ENCODE peak calls at places on chromosomes 13 and 19, in five cellular contexts. One of them, this sample, is unnamed.

GRCh38 chr13:109667754-109668360 is 118.5 kb downstream of the IRS2 start:
- DNase-seq in MM.1S: no peak
- DNase-seq in HCT116: no peak
- DNase-seq in PC-3: no peak
- DNase-seq in SK-N-SH: peak
- DNase-seq in this sample: peak

GRCh38 chr13:69595181-69595580 is 512.4 kb upstream of the ATXN8OS start:
- DNase-seq in MM.1S: no peak
- DNase-seq in HCT116: no peak
- DNase-seq in PC-3: peak
- DNase-seq in SK-N-SH: no peak
- DNase-seq in this sample: no peak

GRCh38 chr13:101695870-101696516 is 243.5 kb downstream of the ITGBL1 start:
- DNase-seq in MM.1S: no peak
- DNase-seq in HCT116: no peak
- DNase-seq in PC-3: no peak
- DNase-seq in SK-N-SH: no peak
- DNase-seq in this sample: no peak

GRCh38 chr19:37979547-37980082 is 72.6 kb downstream of the SIPA1L3 start:
- DNase-seq in MM.1S: no peak
- DNase-seq in HCT116: no peak
- DNase-seq in PC-3: no peak
- DNase-seq in SK-N-SH: peak
- DNase-seq in this sample: no peak

GRCh38 chr13:107124129-107124718 is 556.3 kb upstream of the ARGLU1 start:
- DNase-seq in MM.1S: peak
- DNase-seq in HCT116: no peak
- DNase-seq in PC-3: peak
- DNase-seq in SK-N-SH: peak
- DNase-seq in this sample: peak

GRCh38 chr13:102903659-102904407 is 58.0 kb downstream of the ERCC5 start:
- DNase-seq in MM.1S: no peak
- DNase-seq in HCT116: no peak
- DNase-seq in PC-3: peak
- DNase-seq in SK-N-SH: peak
- DNase-seq in this sample: peak

GRCh38 chr19:38735257-38735686 is 9.0 kb downstream of the CAPN12 start:
- DNase-seq in MM.1S: no peak
- DNase-seq in HCT116: no peak
- DNase-seq in PC-3: peak
- DNase-seq in SK-N-SH: peak
- DNase-seq in this sample: peak

GRCh38 chr19:38303517-38304351 is at the start of gene C19orf33:
- DNase-seq in MM.1S: no peak
- DNase-seq in HCT116: peak
- DNase-seq in PC-3: peak
- DNase-seq in SK-N-SH: no peak
- DNase-seq in this sample: no peak

GRCh38 chr13:90615767-90616166 is 731.7 kb upstream of the MIR17HG start:
- DNase-seq in MM.1S: no peak
- DNase-seq in HCT116: no peak
- DNase-seq in PC-3: no peak
- DNase-seq in SK-N-SH: no peak
- DNase-seq in this sample: no peak

GRCh38 chr13:110206170-110206569 is 100.8 kb downstream of the COL4A1 start:
- DNase-seq in MM.1S: no peak
- DNase-seq in HCT116: no peak
- DNase-seq in PC-3: no peak
- DNase-seq in SK-N-SH: no peak
- DNase-seq in this sample: no peak

GRCh38 chr19:34961775-34962174 is 2.3 kb downstream of the ZNF792 start:
- DNase-seq in MM.1S: no peak
- DNase-seq in HCT116: no peak
- DNase-seq in PC-3: no peak
- DNase-seq in SK-N-SH: no peak
- DNase-seq in this sample: no peak

GRCh38 chr19:35090160-35090794 is 25.3 kb upstream of the FXYD3 start:
- DNase-seq in MM.1S: peak
- DNase-seq in HCT116: peak
- DNase-seq in PC-3: peak
- DNase-seq in SK-N-SH: peak
- DNase-seq in this sample: peak

GRCh38 chr19:40412866-40413265 is 312 bp downstream of the PRX start:
- DNase-seq in MM.1S: no peak
- DNase-seq in HCT116: no peak
- DNase-seq in PC-3: no peak
- DNase-seq in SK-N-SH: no peak
- DNase-seq in this sample: no peak
- H3K9ac ChIP-seq in MM.1S: no peak
- H3K9ac ChIP-seq in HCT116: no peak
- H3K9ac ChIP-seq in PC-3: no peak
- H3K9ac ChIP-seq in SK-N-SH: no peak
- H3K9ac ChIP-seq in this sample: no peak

GRCh38 chr19:23512151-23512925 is 117.1 kb upstream of the ZNF91 start:
- DNase-seq in MM.1S: no peak
- DNase-seq in HCT116: no peak
- DNase-seq in PC-3: no peak
- DNase-seq in SK-N-SH: no peak
- DNase-seq in this sample: no peak
- H3K4me3 ChIP-seq in MM.1S: no peak
- H3K4me3 ChIP-seq in HCT116: no peak
- H3K4me3 ChIP-seq in PC-3: no peak
- H3K4me3 ChIP-seq in SK-N-SH: no peak
- H3K4me3 ChIP-seq in this sample: no peak

GRCh38 chr13:98234348-98234747 is 57.3 kb upstream of the RNF113B start:
- DNase-seq in MM.1S: no peak
- DNase-seq in HCT116: no peak
- DNase-seq in PC-3: no peak
- DNase-seq in SK-N-SH: no peak
- DNase-seq in this sample: no peak

GRCh38 chr13:98240974-98241373 is 63.9 kb upstream of the RNF113B start:
- DNase-seq in MM.1S: no peak
- DNase-seq in HCT116: no peak
- DNase-seq in PC-3: no peak
- DNase-seq in SK-N-SH: no peak
- DNase-seq in this sample: no peak

GRCh38 chr13:98242403-98242802 is 65.3 kb upstream of the RNF113B start:
- DNase-seq in MM.1S: no peak
- DNase-seq in HCT116: no peak
- DNase-seq in PC-3: no peak
- DNase-seq in SK-N-SH: no peak
- DNase-seq in this sample: no peak

GRCh38 chr13:98239156-98240076 is 62.3 kb upstream of the RNF113B start:
- DNase-seq in MM.1S: no peak
- DNase-seq in HCT116: no peak
- DNase-seq in PC-3: no peak
- DNase-seq in SK-N-SH: no peak
- DNase-seq in this sample: no peak

DNA sequence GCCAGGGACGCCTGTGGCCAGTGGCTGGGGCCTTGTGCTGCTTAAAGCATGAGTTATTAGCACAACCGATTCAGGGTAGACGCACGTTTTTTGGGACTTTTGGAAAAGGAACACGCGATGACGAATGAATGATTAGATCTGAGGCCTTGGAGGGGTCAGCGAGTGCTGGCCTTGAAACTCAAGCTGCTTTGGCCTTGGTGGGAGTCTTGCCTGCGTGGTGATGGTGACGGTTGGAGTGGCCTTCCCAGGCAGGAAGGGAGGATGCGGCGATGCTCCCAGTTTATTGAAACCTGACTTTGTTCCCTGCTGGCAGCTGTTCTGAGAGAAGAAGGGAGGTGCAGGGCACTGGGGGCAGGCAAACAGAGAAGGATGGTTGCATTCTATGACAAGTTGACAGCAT is 63.1 kb upstream of the RNF113B start:
- DNase-seq in MM.1S: no peak
- DNase-seq in HCT116: no peak
- DNase-seq in PC-3: no peak
- DNase-seq in SK-N-SH: no peak
- DNase-seq in this sample: no peak
- TF ChIP-seq EZH2phosphoT487 in MM.1S: no peak
- TF ChIP-seq EZH2phosphoT487 in HCT116: no peak
- TF ChIP-seq EZH2phosphoT487 in PC-3: no peak
- TF ChIP-seq EZH2phosphoT487 in SK-N-SH: no peak
- TF ChIP-seq EZH2phosphoT487 in this sample: no peak

DNA sequence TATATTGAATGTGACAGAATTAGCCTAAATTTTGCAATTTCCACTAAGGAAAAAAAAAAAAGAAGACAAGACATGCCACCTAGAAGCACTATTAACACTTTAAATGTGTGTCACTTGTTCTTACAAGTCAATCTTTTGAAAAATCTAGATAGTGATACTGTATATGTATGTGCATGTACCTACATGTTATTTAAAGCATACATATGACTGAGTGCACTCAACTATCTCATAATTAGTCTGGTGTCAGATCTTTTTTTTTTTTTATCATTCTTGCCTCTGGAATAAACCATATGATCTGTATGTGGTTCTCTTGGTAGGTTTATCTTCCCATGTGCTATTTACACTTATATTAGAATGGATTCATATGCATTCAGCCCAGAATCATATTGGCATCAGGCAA is 62.3 kb downstream of the FOXO1 start:
- DNase-seq in MM.1S: no peak
- DNase-seq in HCT116: no peak
- DNase-seq in PC-3: no peak
- DNase-seq in SK-N-SH: no peak
- DNase-seq in this sample: no peak
- H3K9ac ChIP-seq in MM.1S: no peak
- H3K9ac ChIP-seq in HCT116: no peak
- H3K9ac ChIP-seq in PC-3: no peak
- H3K9ac ChIP-seq in SK-N-SH: no peak
- H3K9ac ChIP-seq in this sample: no peak

GRCh38 chr19:17685451-17686026 is 2.6 kb downstream of the UNC13A start:
- DNase-seq in MM.1S: no peak
- DNase-seq in HCT116: no peak
- DNase-seq in PC-3: no peak
- DNase-seq in SK-N-SH: no peak
- DNase-seq in this sample: no peak
- H3K4me3 ChIP-seq in MM.1S: no peak
- H3K4me3 ChIP-seq in HCT116: peak
- H3K4me3 ChIP-seq in PC-3: no peak
- H3K4me3 ChIP-seq in SK-N-SH: no peak
- H3K4me3 ChIP-seq in this sample: no peak

GRCh38 chr19:4768934-4769777 is 22.4 kb upstream of the FEM1A start:
- DNase-seq in MM.1S: peak
- DNase-seq in HCT116: peak
- DNase-seq in PC-3: peak
- DNase-seq in SK-N-SH: peak
- DNase-seq in this sample: peak
- TF ChIP-seq EZH2phosphoT487 in MM.1S: no peak
- TF ChIP-seq EZH2phosphoT487 in HCT116: no peak
- TF ChIP-seq EZH2phosphoT487 in PC-3: no peak
- TF ChIP-seq EZH2phosphoT487 in SK-N-SH: no peak
- TF ChIP-seq EZH2phosphoT487 in this sample: no peak